ENCODE peak calls at places on chromosomes 1 and 21, in eight cellular contexts. S is lung, P is left ventricle myocardium inferior, R is heart right ventricle, D is thoracic aorta, V is heart left ventricle, G is uterus, F is mammary epithelial cell. W is an unnamed sample.

GRCh38 chr1:205812271-205812877 is 624 bp downstream of the SLC41A1 start:
- DNase-seq in F (peak; percentile 11), V (no peak), G (peak; percentile 39), P (no peak), S (no peak), D (no peak), R (peak; percentile 36), W (no peak)

GRCh38 chr1:208108646-208109330 is 135.4 kb downstream of the PLXNA2 start:
- DNase-seq in P (no peak), D (no peak), R (no peak), G (no peak), S (no peak), F (no peak), V (no peak), W (no peak)

GRCh38 chr1:91731815-91732214 is 154.1 kb downstream of the TGFBR3 start:
- DNase-seq in D (no peak), R (no peak), P (no peak), G (peak; percentile 29), V (no peak), F (peak; percentile 71), S (no peak), W (no peak)

GRCh38 chr1:37930246-37931142 is 16.4 kb downstream of the INPP5B start:
- DNase-seq in R (peak; percentile 46), S (peak; percentile 83), G (no peak), F (peak; percentile 27), P (peak; percentile 34), V (peak; percentile 68), D (no peak), W (peak; percentile 62)

GRCh38 chr1:109624215-109625010 is 4.8 kb downstream of the AMPD2 start:
- DNase-seq in P (no peak), S (peak; percentile 25), G (no peak), D (no peak), F (no peak), V (no peak), R (no peak), W (peak; percentile 57)

GRCh38 chr1:101526813-101527212 is 290.0 kb downstream of the S1PR1 start:
- DNase-seq in P (no peak), F (peak; percentile 26), V (no peak), S (no peak), D (no peak), R (no peak), G (no peak), W (no peak)

GRCh38 chr1:161986328-161986727 is 37.3 kb downstream of the OLFML2B start:
- DNase-seq in F (no peak), S (no peak), R (no peak), D (no peak), G (peak; percentile 40), P (no peak), V (no peak), W (no peak)

GRCh38 chr1:187959062-187959461 is 1130.3 kb downstream of the PLA2G4A start:
- DNase-seq in V (no peak), G (no peak), P (no peak), S (no peak), R (no peak), F (no peak), D (no peak), W (no peak)

GRCh38 chr1:68237040-68237439 is 4.7 kb upstream of the WLS start:
- DNase-seq in G (no peak), D (no peak), F (no peak), V (no peak), S (no peak), P (no peak), R (no peak), W (no peak)

GRCh38 chr1:228921473-228921872 is 186.2 kb downstream of the RHOU start:
- DNase-seq in G (no peak), R (no peak), F (no peak), D (no peak), S (peak; percentile 53), V (no peak), P (no peak), W (no peak)

GRCh38 chr1:63593303-63593886 is at the start of gene PGM1:
- DNase-seq in R (peak; percentile 69), V (peak; percentile 84), S (peak; percentile 72), P (peak; percentile 75), F (peak; percentile 83), D (peak; percentile 43), G (peak; percentile 62), W (peak; percentile 63)

GRCh38 chr1:156291226-156292061 is 4.0 kb downstream of the GLMP start:
- DNase-seq in D (peak; percentile 81), G (peak; percentile 88), S (peak; percentile 87), V (peak; percentile 95), F (no peak), P (peak; percentile 90), R (peak; percentile 87), W (peak; percentile 95)

GRCh38 chr1:179231923-179232322 is 2.4 kb upstream of the ABL2 start:
- DNase-seq in P (no peak), R (no peak), F (no peak), D (no peak), V (no peak), S (no peak), G (no peak), W (no peak)

DNA sequence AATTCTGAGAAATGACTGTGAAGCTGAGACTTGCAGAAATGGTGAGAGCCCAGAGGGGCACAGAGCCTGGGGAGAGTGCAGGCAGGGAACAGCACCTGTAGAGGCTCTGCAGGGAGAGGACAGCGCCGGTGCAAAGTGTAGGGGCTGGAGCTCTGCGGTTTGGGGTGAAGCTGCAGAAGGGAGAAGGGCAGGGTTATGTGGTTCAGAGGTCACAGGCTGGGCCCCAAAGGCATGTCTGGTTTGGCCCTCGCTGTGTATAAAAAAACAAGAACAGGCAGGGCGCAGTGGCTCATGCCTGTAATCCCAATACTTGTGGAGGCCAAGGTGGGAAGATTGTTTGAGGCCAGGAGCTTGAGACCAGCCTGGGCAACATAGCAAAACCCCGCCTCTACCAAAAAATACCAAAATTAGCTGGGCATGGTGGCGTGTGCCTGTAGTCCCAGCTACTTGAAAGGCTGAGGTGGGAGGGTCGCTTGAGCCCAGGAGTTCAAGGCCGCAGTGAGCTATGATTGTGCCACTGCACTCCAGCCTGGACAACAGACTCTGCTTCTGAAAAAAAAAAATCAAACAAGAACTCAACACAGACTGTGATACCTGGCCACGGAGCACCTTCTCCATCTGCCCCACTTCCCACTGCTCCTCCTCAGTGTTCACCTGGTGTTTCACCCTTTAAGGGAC is 29.1 kb downstream of the SERINC2 start:
- DNase-seq in R (no peak), V (no peak), P (no peak), F (no peak), S (no peak), G (no peak), D (no peak), W (no peak)
- TF ChIP-seq CTCF in R (no peak), V (no peak), P (no peak), F (no peak), S (no peak), G (no peak), D (no peak), W (no peak)

DNA sequence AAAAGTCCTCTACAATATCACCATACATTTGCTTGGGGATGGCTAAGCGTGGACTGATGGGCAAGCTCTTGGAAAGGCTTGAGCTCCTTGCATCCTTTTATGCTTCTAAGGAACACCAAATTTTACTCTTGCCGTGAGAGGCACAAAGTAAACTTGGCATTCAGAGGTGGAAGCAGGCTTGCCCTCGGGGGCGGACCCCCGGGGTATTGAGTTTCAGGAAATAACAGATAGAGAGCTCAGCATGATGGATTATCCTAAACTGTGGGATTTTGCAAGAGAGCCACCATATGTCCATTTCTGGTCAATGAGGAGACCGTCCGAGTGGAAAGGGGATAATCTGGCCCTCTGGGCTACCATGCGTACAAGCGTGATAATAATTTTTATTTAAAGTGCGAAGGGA is 14.0 kb downstream of the IFI16 start:
- DNase-seq in S (no peak), G (no peak), F (no peak), D (no peak), V (no peak), R (no peak), P (no peak), W (no peak)
- H3K36me3 ChIP-seq in S (peaks cover 3% of the 10 kb centered on the region), G (no peaks in the 10 kb centered on the region), F (peaks cover 18% of the 10 kb centered on the region), D (peaks cover 7% of the 10 kb centered on the region), V (no peaks in the 10 kb centered on the region), R (peaks cover 82% of the 10 kb centered on the region), P (peaks cover 67% of the 10 kb centered on the region), W (peaks cover 39% of the 10 kb centered on the region)

DNA sequence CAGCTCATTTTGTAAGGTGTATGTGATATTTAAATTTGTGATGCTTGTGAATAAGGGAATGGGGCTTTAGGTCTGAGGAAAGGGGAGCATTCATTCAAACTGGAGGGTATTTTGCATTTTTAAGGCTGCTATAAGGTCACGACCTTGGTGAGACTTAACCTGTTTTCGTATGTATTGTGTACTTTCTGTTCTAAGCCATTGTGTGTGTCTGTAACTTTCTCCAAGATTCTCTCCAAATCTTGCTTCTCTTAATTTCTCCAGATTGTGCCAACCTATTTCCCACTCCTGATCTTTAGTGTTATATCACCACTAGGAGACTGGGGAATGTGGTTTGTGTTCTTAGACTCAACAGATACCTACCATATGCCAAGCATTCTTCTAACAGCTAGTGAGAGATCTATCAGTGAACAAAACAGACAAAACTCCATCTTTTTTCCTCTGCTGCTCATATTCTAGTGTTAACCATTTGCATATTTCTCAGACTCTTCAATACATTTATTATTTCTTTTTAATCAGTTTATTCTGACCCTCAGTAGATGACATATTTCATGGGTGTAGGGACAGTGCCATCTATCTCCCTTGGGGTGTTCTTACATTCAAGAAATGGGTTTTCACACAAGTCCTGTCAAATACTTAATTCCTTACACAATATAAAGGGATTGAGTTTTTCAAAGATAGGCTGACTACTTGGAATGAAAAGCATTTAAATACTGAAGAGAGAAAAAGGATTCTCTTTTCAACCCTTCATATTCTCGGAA is 27.5 kb downstream of the ATP1B1 start:
- DNase-seq in P (no peak), D (no peak), V (no peak), S (no peak), G (no peak), F (no peak), R (no peak), W (no peak)
- TF ChIP-seq CTCF in P (peak; percentile 51), D (no peak), V (peak; percentile 49), S (no peak), G (no peak), F (peak; percentile 61), R (peak; percentile 58), W (peak; percentile 57)

GRCh38 chr21:39175154-39175553 is 8.1 kb downstream of the PSMG1 start:
- DNase-seq in D (no peak), F (no peak), R (no peak), G (no peak), P (no peak), V (no peak), S (no peak), W (no peak)

GRCh38 chr21:39175665-39176064 is 7.6 kb downstream of the PSMG1 start:
- DNase-seq in D (no peak), S (no peak), G (no peak), V (no peak), F (no peak), R (no peak), P (no peak), W (no peak)

GRCh38 chr21:39169906-39170305 is 13.3 kb downstream of the PSMG1 start:
- DNase-seq in P (no peak), D (no peak), F (no peak), V (no peak), R (no peak), G (no peak), S (no peak), W (no peak)

GRCh38 chr21:39176312-39176711 is 6.9 kb downstream of the PSMG1 start:
- DNase-seq in P (no peak), V (no peak), R (no peak), G (no peak), S (no peak), F (no peak), D (no peak), W (no peak)

GRCh38 chr21:39173999-39174398 is 9.3 kb downstream of the PSMG1 start:
- DNase-seq in R (no peak), S (no peak), P (no peak), G (no peak), V (no peak), D (no peak), F (no peak), W (no peak)
- H3K36me3 ChIP-seq in R (peaks cover 80% of the 10 kb centered on the region), S (no peaks in the 10 kb centered on the region), P (peaks cover 27% of the 10 kb centered on the region), G (no peaks in the 10 kb centered on the region), V (no peaks in the 10 kb centered on the region), D (no peaks in the 10 kb centered on the region), F (peaks cover 19% of the 10 kb centered on the region), W (peaks cover 9% of the 10 kb centered on the region)

GRCh38 chr21:46561448-46562095 is 43.3 kb downstream of the S100B start:
- DNase-seq in F (no peak), S (no peak), G (no peak), R (no peak), D (no peak), V (no peak), P (no peak), W (no peak)
- TF ChIP-seq CTCF in F (no peak), S (no peak), G (no peak), R (no peak), D (no peak), V (no peak), P (no peak), W (no peak)